ENCODE peak calls at places on chromosome 21, in seven cellular contexts. N is IMR-90, I is MM.1S, H is K562, S is GM23338, P is endothelial cell of umbilical vein, T is HCT116. D is an unnamed sample.

GRCh38 chr21:40047993-40048730 is 180.9 kb downstream of the PCP4 start:
- DNase-seq in S (no peak), T (no peak), P (no peak), I (no peak), N (no peak), H (no peak), D (no peak)

GRCh38 chr21:30168086-30168485 is 1.5 kb upstream of the CLDN17 start:
- DNase-seq in N (no peak), I (no peak), S (no peak), P (no peak), H (no peak), T (no peak), D (no peak)

GRCh38 chr21:39386194-39386593 is 37.3 kb upstream of the HMGN1 start:
- DNase-seq in H (no peak), P (no peak), N (no peak), T (no peak), S (no peak), I (no peak), D (no peak)

GRCh38 chr21:30206551-30207251 is 9.2 kb downstream of the CLDN8 start:
- DNase-seq in N (no peak), T (no peak), I (no peak), H (no peak), S (no peak), P (no peak), D (no peak)

GRCh38 chr21:46500224-46500861 is 41.7 kb downstream of the DIP2A start:
- DNase-seq in N (peak; percentile 40), I (peak; percentile 90), S (no peak), P (peak; percentile 34), H (peak; percentile 61), T (no peak), D (no peak)

GRCh38 chr21:37717534-37717933 is 198.7 kb downstream of the KCNJ6 start:
- DNase-seq in N (no peak), P (no peak), T (no peak), H (no peak), I (no peak), S (peak; percentile 6), D (no peak)

GRCh38 chr21:35220301-35220700 is 171.2 kb upstream of the RUNX1 start:
- DNase-seq in T (no peak), S (no peak), P (no peak), I (no peak), N (no peak), H (no peak), D (no peak)

GRCh38 chr21:41926068-41926806 is 27.6 kb downstream of the C2CD2 start:
- DNase-seq in N (peak; percentile 66), H (no peak), T (no peak), P (peak; percentile 84), I (peak; percentile 94), S (peak; percentile 64), D (peak; percentile 82)

GRCh38 chr21:42073140-42074099 is 2.3 kb downstream of the UMODL1 start:
- DNase-seq in S (no peak), T (no peak), H (no peak), N (no peak), I (no peak), P (no peak), D (peak; percentile 34)

GRCh38 chr21:15804247-15804985 is 74.6 kb downstream of the USP25 start:
- DNase-seq in I (no peak), H (no peak), T (no peak), S (no peak), N (no peak), P (no peak), D (no peak)

GRCh38 chr21:38645282-38645681 is 147.0 kb upstream of the ERG start:
- DNase-seq in S (no peak), N (peak; percentile 82), I (no peak), H (no peak), P (no peak), T (no peak), D (no peak)

GRCh38 chr21:40842197-40842552 is 4.8 kb downstream of the DSCAM start:
- DNase-seq in I (no peak), S (no peak), N (no peak), H (no peak), T (no peak), P (no peak), D (no peak)

GRCh38 chr21:41367598-41368360 is 6.0 kb downstream of the MX2 start:
- DNase-seq in I (no peak), H (no peak), N (no peak), S (no peak), P (no peak), T (no peak), D (peak; percentile 90)

GRCh38 chr21:32135401-32136363 is 143.2 kb downstream of the MIS18A start:
- DNase-seq in P (no peak), H (no peak), S (no peak), I (peak; percentile 87), N (peak; percentile 1), T (no peak), D (no peak)

GRCh38 chr21:42725416-42725930 is 72.1 kb downstream of the PDE9A start:
- DNase-seq in H (no peak), I (no peak), T (no peak), S (no peak), N (peak; percentile 2), P (no peak), D (no peak)

GRCh38 chr21:41359289-41359688 is 2.5 kb upstream of the MX2 start:
- DNase-seq in P (no peak), S (peak; percentile 67), H (no peak), N (no peak), I (no peak), T (no peak), D (no peak)

GRCh38 chr21:26708223-26708800 is 135.2 kb upstream of the CYYR1 start:
- DNase-seq in S (no peak), I (no peak), N (no peak), P (no peak), H (no peak), T (no peak), D (no peak)

GRCh38 chr21:31133243-31133830 is 95.1 kb upstream of the KRTAP19-8 start:
- DNase-seq in I (peak; percentile 80), T (no peak), H (no peak), N (no peak), P (no peak), S (no peak), D (no peak)

GRCh38 chr21:42002421-42002958 is 7.7 kb downstream of the ZBTB21 start:
- DNase-seq in P (no peak), I (no peak), N (peak; percentile 98), H (no peak), S (no peak), T (no peak), D (no peak)

GRCh38 chr21:39647476-39647875 is 34.7 kb downstream of the B3GALT5 start:
- DNase-seq in N (peak; percentile 63), S (no peak), T (no peak), I (no peak), P (peak; percentile 39), H (no peak), D (no peak)

GRCh38 chr21:40029888-40030287 is 162.7 kb downstream of the PCP4 start:
- DNase-seq in T (no peak), H (no peak), S (no peak), N (no peak), P (no peak), I (no peak), D (no peak)

GRCh38 chr21:31317688-31318087 is 26.4 kb downstream of the TIAM1 start:
- DNase-seq in S (no peak), H (no peak), T (no peak), I (no peak), N (no peak), P (no peak), D (no peak)

GRCh38 chr21:46620846-46621245 is 14.6 kb upstream of the PRMT2 start:
- DNase-seq in H (peak; percentile 1), I (no peak), N (no peak), P (no peak), T (no peak), S (no peak), D (no peak)

GRCh38 chr21:43929217-43929971 is 64.4 kb downstream of the AGPAT3 start:
- DNase-seq in N (no peak), H (no peak), I (no peak), T (no peak), P (no peak), S (no peak), D (no peak)

GRCh38 chr21:43928230-43928607 is 63.2 kb downstream of the AGPAT3 start:
- DNase-seq in I (no peak), T (no peak), N (no peak), H (no peak), P (no peak), S (no peak), D (no peak)

GRCh38 chr21:43928726-43929125 is 63.7 kb downstream of the AGPAT3 start:
- DNase-seq in I (no peak), N (no peak), H (no peak), T (no peak), S (no peak), P (no peak), D (no peak)

GRCh38 chr21:43926196-43926595 is 61.2 kb downstream of the AGPAT3 start:
- DNase-seq in H (no peak), P (no peak), N (no peak), T (no peak), I (no peak), S (no peak), D (no peak)

GRCh38 chr21:43927591-43928229 is 62.7 kb downstream of the AGPAT3 start:
- DNase-seq in P (no peak), I (no peak), S (no peak), T (no peak), H (no peak), N (no peak), D (no peak)
- H3K4me1 ChIP-seq in P (no peaks in the 10 kb centered on the region), I (no peaks in the 10 kb centered on the region), S (no peaks in the 10 kb centered on the region), T (no peaks in the 10 kb centered on the region), H (peaks cover 63% of the 10 kb centered on the region), N (peaks cover 2% of the 10 kb centered on the region), D (no peaks in the 10 kb centered on the region)

DNA sequence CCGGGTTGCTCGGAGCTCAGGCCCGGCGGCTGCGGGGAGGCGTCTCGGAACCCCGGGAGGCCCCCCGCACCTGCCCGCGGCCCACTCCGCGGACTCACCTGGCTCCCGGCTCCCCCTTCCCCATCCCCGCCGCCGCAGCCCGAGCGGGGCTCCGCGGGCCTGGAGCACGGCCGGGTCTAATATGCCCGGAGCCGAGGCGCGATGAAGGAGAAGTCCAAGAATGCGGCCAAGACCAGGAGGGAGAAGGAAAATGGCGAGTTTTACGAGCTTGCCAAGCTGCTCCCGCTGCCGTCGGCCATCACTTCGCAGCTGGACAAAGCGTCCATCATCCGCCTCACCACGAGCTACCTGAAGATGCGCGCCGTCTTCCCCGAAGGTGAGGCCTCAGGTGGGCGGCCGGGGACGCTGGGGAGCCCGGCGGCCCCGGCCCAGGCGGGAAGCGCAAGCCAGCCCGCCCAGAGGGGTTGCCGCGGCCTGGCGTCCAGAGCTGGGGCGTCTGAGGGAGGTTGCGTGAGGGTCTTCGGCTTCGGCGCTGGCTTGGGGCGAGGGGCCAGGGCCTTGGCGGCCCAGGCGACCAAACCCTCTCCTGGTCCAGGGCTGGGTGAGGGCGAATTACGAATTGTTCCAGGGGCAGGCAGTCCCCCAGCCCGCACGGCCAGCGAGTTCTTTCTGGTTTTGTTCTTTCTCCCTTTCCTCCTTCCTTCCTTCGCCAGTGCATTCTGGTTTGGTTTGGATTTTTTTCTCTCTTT is 805 bp downstream of the SIM2 start:
- DNase-seq in P (no peak), T (no peak), I (no peak), S (peak; percentile 46), H (no peak), N (no peak), D (no peak)
- H2AFZ ChIP-seq in P (no peak overlapping the region), T (no peak overlapping the region), I (no peak overlapping the region), S (peak overlapping the region; percentile 84), H (no peak overlapping the region), N (peak overlapping the region; percentile 74), D (no peak overlapping the region)

GRCh38 chr21:18460979-18461378 is 57.4 kb upstream of the TMPRSS15 start:
- DNase-seq in T (no peak), S (no peak), P (no peak), H (no peak), I (no peak), N (no peak), D (peak; percentile 92)
- H3K4me1 ChIP-seq in T (no peaks in the 10 kb centered on the region), S (peaks cover 38% of the 10 kb centered on the region), P (no peaks in the 10 kb centered on the region), H (no peaks in the 10 kb centered on the region), I (peaks cover 5% of the 10 kb centered on the region), N (no peaks in the 10 kb centered on the region), D (peaks cover 35% of the 10 kb centered on the region)

GRCh38 chr21:21468003-21468402 is 469.8 kb downstream of the NCAM2 start:
- DNase-seq in H (no peak), N (no peak), I (no peak), P (no peak), S (no peak), T (no peak), D (no peak)
- H2AFZ ChIP-seq in H (no peak overlapping the region), N (no peak overlapping the region), I (no peak overlapping the region), P (no peak overlapping the region), S (no peak overlapping the region), T (no peak overlapping the region), D (no peak overlapping the region)

D was measured in OCI-LY7.